ENCODE peak calls at places on chromosomes 7 and 10, in ten cellular contexts. One of them, this sample, is unnamed.

GRCh38 chr10:22317771-22318565 is 1.8 kb downstream of the COMMD3 start:
- DNase-seq in AG10803: no peak
- DNase-seq in endodermal cell: no peak
- DNase-seq in CD8-positive, alpha-beta T cell: no peak
- DNase-seq in astrocyte of the spinal cord: no peak
- DNase-seq in body of pancreas: no peak
- DNase-seq in kidney: no peak
- DNase-seq in IMR-90: no peak
- DNase-seq in epithelial cell of proximal tubule: no peak
- DNase-seq in cardiac muscle cell: no peak
- DNase-seq in this sample: no peak

GRCh38 chr7:29748286-29749099 is 57.8 kb upstream of the WIPF3 start:
- DNase-seq in endodermal cell: no peak
- DNase-seq in AG10803: peak; percentile 60
- DNase-seq in kidney: no peak
- DNase-seq in CD8-positive, alpha-beta T cell: no peak
- DNase-seq in body of pancreas: peak; percentile 13
- DNase-seq in astrocyte of the spinal cord: peak; percentile 43
- DNase-seq in epithelial cell of proximal tubule: no peak
- DNase-seq in IMR-90: peak; percentile 45
- DNase-seq in cardiac muscle cell: peak; percentile 72
- DNase-seq in this sample: peak; percentile 71

GRCh38 chr7:1531263-1531978 is 919 bp downstream of the MAFK start:
- DNase-seq in endodermal cell: no peak
- DNase-seq in epithelial cell of proximal tubule: no peak
- DNase-seq in cardiac muscle cell: peak; percentile 42
- DNase-seq in astrocyte of the spinal cord: peak; percentile 42
- DNase-seq in body of pancreas: peak; percentile 59
- DNase-seq in AG10803: peak; percentile 36
- DNase-seq in IMR-90: peak; percentile 41
- DNase-seq in CD8-positive, alpha-beta T cell: no peak
- DNase-seq in kidney: peak; percentile 89
- DNase-seq in this sample: no peak

GRCh38 chr10:119981826-119982225 is 89.3 kb downstream of the SEC23IP start:
- DNase-seq in CD8-positive, alpha-beta T cell: no peak
- DNase-seq in cardiac muscle cell: no peak
- DNase-seq in epithelial cell of proximal tubule: no peak
- DNase-seq in body of pancreas: peak; percentile 25
- DNase-seq in astrocyte of the spinal cord: no peak
- DNase-seq in IMR-90: no peak
- DNase-seq in kidney: no peak
- DNase-seq in endodermal cell: no peak
- DNase-seq in AG10803: no peak
- DNase-seq in this sample: no peak

GRCh38 chr10:70493660-70494234 is 15.2 kb downstream of the PALD1 start:
- DNase-seq in AG10803: no peak
- DNase-seq in body of pancreas: no peak
- DNase-seq in CD8-positive, alpha-beta T cell: no peak
- DNase-seq in endodermal cell: peak; percentile 95
- DNase-seq in epithelial cell of proximal tubule: no peak
- DNase-seq in IMR-90: no peak
- DNase-seq in astrocyte of the spinal cord: no peak
- DNase-seq in kidney: peak; percentile 22
- DNase-seq in cardiac muscle cell: peak; percentile 75
- DNase-seq in this sample: no peak

GRCh38 chr7:99562832-99563231 is 4.4 kb downstream of the ZNF655 start:
- DNase-seq in astrocyte of the spinal cord: peak; percentile 98
- DNase-seq in endodermal cell: peak; percentile 83
- DNase-seq in epithelial cell of proximal tubule: peak; percentile 96
- DNase-seq in cardiac muscle cell: no peak
- DNase-seq in CD8-positive, alpha-beta T cell: peak; percentile 7
- DNase-seq in body of pancreas: no peak
- DNase-seq in kidney: no peak
- DNase-seq in IMR-90: peak; percentile 100
- DNase-seq in AG10803: peak; percentile 99
- DNase-seq in this sample: peak; percentile 74

GRCh38 chr10:121648078-121648477 is 49.8 kb upstream of the FGFR2 start:
- DNase-seq in IMR-90: no peak
- DNase-seq in body of pancreas: no peak
- DNase-seq in cardiac muscle cell: no peak
- DNase-seq in astrocyte of the spinal cord: no peak
- DNase-seq in kidney: no peak
- DNase-seq in CD8-positive, alpha-beta T cell: no peak
- DNase-seq in epithelial cell of proximal tubule: no peak
- DNase-seq in endodermal cell: peak; percentile 70
- DNase-seq in AG10803: no peak
- DNase-seq in this sample: no peak

GRCh38 chr7:107230334-107230733 is 61.5 kb downstream of the HBP1 start:
- DNase-seq in IMR-90: peak; percentile 53
- DNase-seq in epithelial cell of proximal tubule: no peak
- DNase-seq in AG10803: no peak
- DNase-seq in CD8-positive, alpha-beta T cell: no peak
- DNase-seq in kidney: no peak
- DNase-seq in body of pancreas: no peak
- DNase-seq in astrocyte of the spinal cord: peak; percentile 26
- DNase-seq in endodermal cell: no peak
- DNase-seq in cardiac muscle cell: no peak
- DNase-seq in this sample: no peak

GRCh38 chr10:77247076-77247561 is 390.5 kb downstream of the KCNMA1 start:
- DNase-seq in astrocyte of the spinal cord: peak; percentile 67
- DNase-seq in cardiac muscle cell: no peak
- DNase-seq in IMR-90: peak; percentile 77
- DNase-seq in endodermal cell: peak; percentile 56
- DNase-seq in body of pancreas: no peak
- DNase-seq in CD8-positive, alpha-beta T cell: no peak
- DNase-seq in epithelial cell of proximal tubule: no peak
- DNase-seq in AG10803: peak; percentile 21
- DNase-seq in kidney: no peak
- DNase-seq in this sample: peak; percentile 60

GRCh38 chr7:88167223-88167622 is 52.6 kb downstream of the SRI start:
- DNase-seq in IMR-90: no peak
- DNase-seq in CD8-positive, alpha-beta T cell: no peak
- DNase-seq in kidney: no peak
- DNase-seq in AG10803: no peak
- DNase-seq in endodermal cell: no peak
- DNase-seq in astrocyte of the spinal cord: no peak
- DNase-seq in cardiac muscle cell: no peak
- DNase-seq in body of pancreas: no peak
- DNase-seq in epithelial cell of proximal tubule: no peak
- DNase-seq in this sample: no peak

DNA sequence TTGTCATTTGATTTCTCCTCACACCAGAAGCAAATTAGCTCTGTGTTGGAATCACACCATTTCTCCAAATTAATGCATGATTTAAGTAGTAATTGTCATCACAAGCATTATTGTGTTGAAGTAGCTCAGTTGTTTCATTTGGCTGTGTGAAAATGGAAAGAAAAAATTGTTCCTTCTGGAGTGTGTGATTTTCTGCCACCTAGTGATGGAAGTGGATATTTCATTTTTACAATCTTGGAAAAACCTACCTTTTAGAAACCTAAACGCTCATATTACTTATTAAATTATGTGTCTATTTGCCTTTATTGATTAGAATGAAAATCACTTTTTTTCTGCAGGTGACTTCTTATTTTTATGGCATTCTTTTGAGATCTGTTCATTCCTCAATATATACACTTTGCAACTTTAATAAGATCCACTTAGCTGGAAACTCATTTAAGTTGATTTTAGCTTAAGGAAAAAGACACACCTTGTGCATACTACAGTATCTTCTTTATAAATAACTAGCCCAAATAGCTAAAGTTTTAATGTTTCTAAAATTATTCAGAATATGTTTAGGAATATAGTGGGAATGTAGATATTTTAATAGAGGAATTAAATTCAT is 50.0 kb downstream of the SRI start:
- DNase-seq in endodermal cell: no peak
- DNase-seq in CD8-positive, alpha-beta T cell: no peak
- DNase-seq in body of pancreas: no peak
- DNase-seq in kidney: no peak
- DNase-seq in IMR-90: peak; percentile 5
- DNase-seq in astrocyte of the spinal cord: peak; percentile 23
- DNase-seq in cardiac muscle cell: peak; percentile 38
- DNase-seq in AG10803: peak; percentile 9
- DNase-seq in epithelial cell of proximal tubule: no peak
- DNase-seq in this sample: peak; percentile 19
- TF ChIP-seq CTCF in endodermal cell: peak; percentile 76
- TF ChIP-seq CTCF in CD8-positive, alpha-beta T cell: peak; percentile 57
- TF ChIP-seq CTCF in body of pancreas: peak; percentile 61
- TF ChIP-seq CTCF in kidney: peak; percentile 49
- TF ChIP-seq CTCF in IMR-90: peak; percentile 52
- TF ChIP-seq CTCF in astrocyte of the spinal cord: peak; percentile 49
- TF ChIP-seq CTCF in cardiac muscle cell: peak; percentile 61
- TF ChIP-seq CTCF in AG10803: peak; percentile 70
- TF ChIP-seq CTCF in epithelial cell of proximal tubule: peak; percentile 60
- TF ChIP-seq CTCF in this sample: peak; percentile 70

DNA sequence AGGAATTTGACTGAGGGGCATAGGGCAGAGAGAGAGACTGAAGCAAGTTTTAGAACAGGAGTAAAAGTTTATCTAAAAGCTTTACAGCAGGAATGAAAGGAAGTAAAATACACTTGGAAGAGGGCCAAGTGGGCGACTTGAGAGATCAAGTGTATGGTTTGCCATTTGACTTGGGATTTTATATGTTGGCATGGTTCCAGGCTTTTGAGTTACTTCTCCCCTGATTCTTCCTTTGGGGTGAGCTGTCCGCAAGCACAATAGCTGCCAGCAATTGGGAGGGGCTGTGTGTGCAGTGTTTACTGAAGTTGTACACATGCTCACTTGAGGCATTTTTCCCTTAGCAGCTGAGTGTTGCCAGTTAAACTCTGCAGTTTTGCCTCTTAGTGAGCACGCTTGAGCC is 892.0 kb upstream of the MBL2 start:
- DNase-seq in kidney: no peak
- DNase-seq in astrocyte of the spinal cord: peak; percentile 0
- DNase-seq in IMR-90: no peak
- DNase-seq in CD8-positive, alpha-beta T cell: no peak
- DNase-seq in cardiac muscle cell: peak; percentile 23
- DNase-seq in AG10803: no peak
- DNase-seq in epithelial cell of proximal tubule: no peak
- DNase-seq in body of pancreas: peak; percentile 19
- DNase-seq in endodermal cell: no peak
- DNase-seq in this sample: peak; percentile 0
- H3K4me3 ChIP-seq in kidney: peak overlapping the region; percentile 54
- H3K4me3 ChIP-seq in astrocyte of the spinal cord: no peak overlapping the region
- H3K4me3 ChIP-seq in IMR-90: no peak overlapping the region
- H3K4me3 ChIP-seq in CD8-positive, alpha-beta T cell: no peak overlapping the region
- H3K4me3 ChIP-seq in cardiac muscle cell: no peak overlapping the region
- H3K4me3 ChIP-seq in AG10803: no peak overlapping the region
- H3K4me3 ChIP-seq in epithelial cell of proximal tubule: peak overlapping the region; percentile 21
- H3K4me3 ChIP-seq in body of pancreas: no peak overlapping the region
- H3K4me3 ChIP-seq in endodermal cell: no peak overlapping the region
- H3K4me3 ChIP-seq in this sample: no peak overlapping the region

GRCh38 chr7:70693690-70694356 is 438.1 kb upstream of the GALNT17 start:
- DNase-seq in cardiac muscle cell: peak; percentile 81
- DNase-seq in CD8-positive, alpha-beta T cell: peak; percentile 39
- DNase-seq in astrocyte of the spinal cord: peak; percentile 68
- DNase-seq in endodermal cell: peak; percentile 89
- DNase-seq in body of pancreas: peak; percentile 72
- DNase-seq in kidney: peak; percentile 92
- DNase-seq in AG10803: peak; percentile 60
- DNase-seq in epithelial cell of proximal tubule: no peak
- DNase-seq in IMR-90: peak; percentile 44
- DNase-seq in this sample: peak; percentile 73
- TF ChIP-seq CTCF in cardiac muscle cell: no peak
- TF ChIP-seq CTCF in CD8-positive, alpha-beta T cell: no peak
- TF ChIP-seq CTCF in astrocyte of the spinal cord: no peak
- TF ChIP-seq CTCF in endodermal cell: peak; percentile 64
- TF ChIP-seq CTCF in body of pancreas: peak; percentile 41
- TF ChIP-seq CTCF in kidney: no peak
- TF ChIP-seq CTCF in AG10803: peak; percentile 11
- TF ChIP-seq CTCF in epithelial cell of proximal tubule: no peak
- TF ChIP-seq CTCF in IMR-90: no peak
- TF ChIP-seq CTCF in this sample: no peak

GRCh38 chr7:140232959-140233649 is 56.3 kb upstream of the KDM7A start:
- DNase-seq in CD8-positive, alpha-beta T cell: no peak
- DNase-seq in cardiac muscle cell: no peak
- DNase-seq in kidney: no peak
- DNase-seq in IMR-90: no peak
- DNase-seq in epithelial cell of proximal tubule: no peak
- DNase-seq in body of pancreas: no peak
- DNase-seq in astrocyte of the spinal cord: no peak
- DNase-seq in endodermal cell: no peak
- DNase-seq in AG10803: no peak
- DNase-seq in this sample: no peak

GRCh38 chr7:140230517-140230861 is 53.7 kb upstream of the KDM7A start:
- DNase-seq in astrocyte of the spinal cord: no peak
- DNase-seq in endodermal cell: peak; percentile 54
- DNase-seq in epithelial cell of proximal tubule: no peak
- DNase-seq in CD8-positive, alpha-beta T cell: peak; percentile 75
- DNase-seq in IMR-90: no peak
- DNase-seq in body of pancreas: peak; percentile 34
- DNase-seq in cardiac muscle cell: no peak
- DNase-seq in AG10803: peak; percentile 3
- DNase-seq in kidney: peak; percentile 86
- DNase-seq in this sample: no peak

GRCh38 chr7:140229591-140230516 is 53.1 kb upstream of the KDM7A start:
- DNase-seq in CD8-positive, alpha-beta T cell: peak; percentile 55
- DNase-seq in astrocyte of the spinal cord: no peak
- DNase-seq in IMR-90: no peak
- DNase-seq in cardiac muscle cell: peak; percentile 35
- DNase-seq in AG10803: no peak
- DNase-seq in kidney: peak; percentile 80
- DNase-seq in endodermal cell: peak; percentile 85
- DNase-seq in epithelial cell of proximal tubule: no peak
- DNase-seq in body of pancreas: no peak
- DNase-seq in this sample: no peak

GRCh38 chr7:140231779-140232491 is 55.2 kb upstream of the KDM7A start:
- DNase-seq in astrocyte of the spinal cord: no peak
- DNase-seq in kidney: no peak
- DNase-seq in CD8-positive, alpha-beta T cell: no peak
- DNase-seq in AG10803: no peak
- DNase-seq in body of pancreas: no peak
- DNase-seq in IMR-90: no peak
- DNase-seq in epithelial cell of proximal tubule: no peak
- DNase-seq in endodermal cell: peak; percentile 59
- DNase-seq in cardiac muscle cell: no peak
- DNase-seq in this sample: no peak

DNA sequence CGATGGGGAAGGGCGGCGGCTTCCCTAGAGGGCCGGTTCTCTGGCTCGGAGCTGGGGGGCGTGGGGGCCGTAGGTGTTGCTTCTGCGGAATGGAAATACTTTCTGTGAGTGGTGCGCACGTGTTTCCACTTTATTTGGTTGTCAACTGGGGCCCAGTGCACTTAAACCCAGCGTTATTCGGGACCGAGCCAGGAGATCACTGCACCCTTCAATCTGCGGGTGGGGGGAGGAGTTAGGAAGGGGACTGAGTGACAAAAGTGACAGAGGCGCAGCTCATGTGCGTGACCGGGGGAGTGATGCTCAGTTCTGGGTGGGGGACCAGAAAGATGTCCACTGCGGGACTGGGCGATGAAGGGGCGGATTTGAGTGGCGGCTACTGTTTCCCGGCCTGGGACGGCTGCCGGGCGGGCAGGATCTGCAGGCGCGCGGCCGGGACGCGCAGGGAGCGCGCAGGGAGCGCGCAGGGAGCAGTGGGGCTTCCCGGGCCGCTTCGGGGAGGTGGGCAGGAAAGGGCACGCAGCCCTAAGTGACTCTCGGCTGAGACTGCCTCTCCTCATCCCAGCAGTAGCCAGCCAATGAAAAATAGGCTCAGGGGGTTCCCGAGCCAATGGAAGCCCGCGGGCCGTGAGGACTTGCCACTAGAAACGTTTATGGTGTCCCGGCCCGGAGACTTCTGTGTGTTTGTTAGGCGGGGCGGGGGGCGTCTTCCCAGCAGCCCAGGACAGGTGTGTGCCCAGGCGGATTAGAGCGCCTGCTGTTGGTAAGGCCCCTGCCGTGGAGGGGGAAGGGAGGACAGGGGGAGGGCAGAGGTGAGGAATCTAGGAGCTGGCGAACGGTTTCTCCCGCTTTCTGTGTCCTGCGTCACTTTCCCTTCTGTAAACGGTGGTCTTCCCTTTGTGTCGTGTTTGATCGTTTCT is 54.3 kb upstream of the KDM7A start:
- DNase-seq in epithelial cell of proximal tubule: no peak
- DNase-seq in body of pancreas: peak; percentile 65
- DNase-seq in CD8-positive, alpha-beta T cell: peak; percentile 25
- DNase-seq in endodermal cell: peak; percentile 98
- DNase-seq in AG10803: peak; percentile 18
- DNase-seq in IMR-90: peak; percentile 39
- DNase-seq in astrocyte of the spinal cord: peak; percentile 15
- DNase-seq in kidney: peak; percentile 84
- DNase-seq in cardiac muscle cell: peak; percentile 84
- DNase-seq in this sample: peak; percentile 54
- H3K4me3 ChIP-seq in epithelial cell of proximal tubule: peak overlapping the region; percentile 64
- H3K4me3 ChIP-seq in body of pancreas: peak overlapping the region; percentile 19
- H3K4me3 ChIP-seq in CD8-positive, alpha-beta T cell: peak overlapping the region; percentile 73
- H3K4me3 ChIP-seq in endodermal cell: peak overlapping the region; percentile 84
- H3K4me3 ChIP-seq in AG10803: peak overlapping the region; percentile 62
- H3K4me3 ChIP-seq in IMR-90: peak overlapping the region; percentile 63
- H3K4me3 ChIP-seq in astrocyte of the spinal cord: peak overlapping the region; percentile 41
- H3K4me3 ChIP-seq in kidney: peak overlapping the region; percentile 64
- H3K4me3 ChIP-seq in cardiac muscle cell: peak overlapping the region; percentile 36
- H3K4me3 ChIP-seq in this sample: peak overlapping the region; percentile 51

This sample was measured in A673.